ENCODE peak calls at places on chromosomes 7 and 10, in four cellular contexts. R is HS-5, Y is T-helper 2 cell, X is B cell. B is an unnamed sample.

GRCh38 chr10:132368881-132369635 is 27.9 kb upstream of the PWWP2B start:
- DNase-seq in Y (no peak), R (peak), X (no peak), B (no peak)

GRCh38 chr7:87220734-87221215 is 1.2 kb upstream of the TMEM243 start:
- DNase-seq in X (no peak), Y (no peak), R (no peak), B (no peak)

GRCh38 chr10:90313548-90314325 is 544.1 kb downstream of the HTR7 start:
- DNase-seq in Y (no peak), R (peak), X (no peak), B (no peak)

GRCh38 chr7:140571537-140572122 is 69.0 kb downstream of the DENND2A start:
- DNase-seq in Y (no peak), R (no peak), X (no peak), B (no peak)

GRCh38 chr10:96334888-96335526 is 23.8 kb downstream of the OPALIN start:
- DNase-seq in Y (no peak), R (no peak), X (peak), B (no peak)

GRCh38 chr7:126840869-126841268 is 411.9 kb downstream of the GRM8 start:
- DNase-seq in R (no peak), Y (no peak), X (no peak), B (no peak)

GRCh38 chr10:86234553-86235270 is 131.9 kb downstream of the GRID1 start:
- DNase-seq in R (no peak), Y (no peak), X (no peak), B (no peak)

GRCh38 chr10:4828005-4828404 is 2.0 kb downstream of the AKR1E2 start:
- DNase-seq in X (no peak), Y (no peak), R (no peak), B (no peak)

GRCh38 chr7:11469028-11469718 is 362.8 kb downstream of the THSD7A start:
- DNase-seq in Y (no peak), R (no peak), X (no peak), B (no peak)

GRCh38 chr10:101767966-101768790 is 7.7 kb downstream of the FGF8 start:
- DNase-seq in Y (no peak), X (no peak), R (no peak), B (no peak)

GRCh38 chr10:75611972-75612331 is 180.5 kb downstream of the LRMDA start:
- DNase-seq in R (no peak), Y (no peak), X (no peak), B (no peak)

GRCh38 chr7:39085590-39086049 is 107.9 kb downstream of the POU6F2 start:
- DNase-seq in Y (no peak), X (no peak), R (no peak), B (no peak)

GRCh38 chr7:75951506-75951905 is 36.6 kb downstream of the POR start:
- DNase-seq in Y (no peak), R (no peak), X (no peak), B (no peak)

B was measured in GDM1.